ENCODE peak calls at places on chromosome 21, in nine cellular contexts. W is colonic mucosa, M is pancreas, L is body of pancreas, Y is fibroblast of lung, S is AG04449, A is GM20000, K is HL-60, Z is uterus. B is an unnamed sample.

GRCh38 chr21:39911792-39912191 is 44.6 kb downstream of the PCP4 start:
- DNase-seq in Y (no peak), Z (no peak), K (no peak), A (no peak), M (no peak), W (no peak), S (no peak), L (no peak), B (no peak)

GRCh38 chr21:35035581-35035980 is 13.5 kb downstream of the RUNX1 start:
- DNase-seq in W (no peak), Y (no peak), A (no peak), Z (no peak), S (no peak), M (no peak), L (no peak), K (no peak), B (no peak)

GRCh38 chr21:15729346-15729673 is 472 bp upstream of the USP25 start:
- DNase-seq in Z (no peak), A (peak), S (no peak), M (no peak), K (no peak), W (no peak), Y (peak), L (no peak), B (no peak)

GRCh38 chr21:39863111-39863510 is 4.1 kb upstream of the PCP4 start:
- DNase-seq in M (no peak), L (peak), S (no peak), Y (no peak), A (no peak), W (peak), Z (no peak), K (no peak), B (no peak)

GRCh38 chr21:28148400-28149064 is 844.1 kb downstream of the LTN1 start:
- DNase-seq in Z (no peak), A (no peak), W (no peak), M (no peak), L (peak), K (no peak), Y (peak), S (no peak), B (no peak)

GRCh38 chr21:39001341-39001740 is 181.9 kb downstream of the PSMG1 start:
- DNase-seq in A (no peak), S (no peak), L (no peak), M (no peak), Z (no peak), Y (no peak), K (no peak), W (no peak), B (no peak)

GRCh38 chr21:15164678-15165303 is 100.0 kb upstream of the NRIP1 start:
- DNase-seq in L (no peak), S (no peak), M (no peak), W (peak), Z (no peak), K (no peak), Y (peak), A (no peak), B (no peak)

GRCh38 chr21:17798796-17799195 is 20.4 kb downstream of the C21orf91 start:
- DNase-seq in A (no peak), M (no peak), L (no peak), Y (no peak), K (no peak), Z (no peak), W (no peak), S (no peak), B (no peak)

GRCh38 chr21:15121655-15122120 is 56.9 kb upstream of the NRIP1 start:
- DNase-seq in A (no peak), K (no peak), W (no peak), S (no peak), Z (no peak), M (peak), Y (peak), L (peak), B (no peak)

GRCh38 chr21:36487641-36488307 is 7.9 kb upstream of the CLDN14 start:
- DNase-seq in L (peak), Y (no peak), W (peak), A (no peak), Z (no peak), M (peak), S (no peak), K (no peak), B (no peak)

GRCh38 chr21:29005696-29006095 is 13.0 kb upstream of the LTN1 start:
- DNase-seq in Y (no peak), K (no peak), L (no peak), A (no peak), M (no peak), S (no peak), Z (no peak), W (no peak), B (no peak)

DNA sequence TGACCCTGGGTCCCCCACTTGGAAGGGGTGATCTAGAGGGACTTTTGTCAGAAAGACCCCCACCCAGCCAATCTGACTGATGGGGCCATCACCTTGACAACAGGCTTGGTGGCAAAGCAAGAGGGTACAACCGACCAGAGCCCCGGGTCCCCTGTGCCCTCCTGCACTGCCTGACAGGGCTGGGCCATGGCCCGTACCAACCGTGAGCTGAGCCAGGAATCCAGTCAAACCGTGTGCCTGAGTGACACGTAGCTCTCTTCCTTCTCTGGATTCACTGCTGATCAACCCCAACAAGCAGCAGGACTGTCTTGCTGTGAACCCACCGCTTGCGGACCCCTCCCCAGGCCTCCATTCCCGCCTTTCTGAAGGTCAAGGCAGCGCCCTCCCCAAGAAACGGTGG is 27.0 kb downstream of the PDE9A start:
- DNase-seq in W (no peak), L (no peak), Y (no peak), Z (no peak), A (no peak), S (no peak), K (no peak), M (no peak), B (no peak)
- TF ChIP-seq CTCF in W (no peak), L (no peak), Y (no peak), Z (no peak), A (no peak), S (no peak), K (no peak), M (no peak), B (no peak)

DNA sequence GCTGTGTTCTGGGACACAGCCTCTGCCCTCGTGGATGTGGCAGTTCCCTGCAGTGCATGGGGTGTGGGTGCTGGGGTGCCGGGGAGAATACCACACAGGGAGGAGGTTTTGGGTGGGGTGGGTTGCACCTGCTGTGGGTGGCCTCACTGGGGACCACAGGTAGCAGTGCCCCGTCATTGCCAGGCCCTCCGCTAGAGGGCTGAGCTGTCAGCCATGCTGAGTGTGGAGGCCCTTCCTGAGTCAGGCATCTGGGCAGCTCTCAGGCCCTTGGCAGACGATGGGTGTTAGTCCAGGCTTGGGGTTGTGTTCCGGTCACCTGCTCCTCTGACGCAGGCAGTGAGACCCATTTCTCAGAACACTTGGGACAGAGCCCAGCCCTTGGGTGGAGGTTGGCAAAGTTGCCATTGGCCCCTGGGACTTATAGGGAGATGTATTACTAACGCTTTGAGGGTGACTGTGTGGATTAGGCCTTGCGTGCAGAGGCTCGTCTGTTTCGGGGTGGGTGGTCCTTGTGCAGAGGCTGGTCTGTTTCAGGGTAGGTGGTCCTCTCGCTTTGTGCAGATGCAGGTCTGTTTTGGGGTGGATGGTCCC is 23.9 kb downstream of the PCNT start:
- DNase-seq in Y (peak), K (no peak), A (no peak), W (no peak), S (no peak), M (no peak), L (peak), Z (no peak), B (no peak)
- TF ChIP-seq CTCF in Y (peak), K (peak), A (no peak), W (no peak), S (peak), M (no peak), L (peak), Z (no peak), B (no peak)

GRCh38 chr21:44989943-44990780 is 50.3 kb downstream of the SLX9 start:
- DNase-seq in A (no peak), L (no peak), K (no peak), W (no peak), Y (no peak), Z (no peak), M (peak), S (no peak), B (no peak)

GRCh38 chr21:44993321-44994015 is 53.6 kb downstream of the SLX9 start:
- DNase-seq in Z (no peak), S (no peak), Y (no peak), A (no peak), L (no peak), M (peak), K (no peak), W (no peak), B (no peak)

GRCh38 chr21:44990921-44991320 is 51.1 kb downstream of the SLX9 start:
- DNase-seq in Z (no peak), A (no peak), M (peak), W (no peak), L (no peak), S (no peak), K (no peak), Y (no peak), B (no peak)

GRCh38 chr21:44992608-44993031 is 52.8 kb downstream of the SLX9 start:
- DNase-seq in A (no peak), Z (no peak), K (no peak), L (no peak), W (no peak), M (peak), Y (no peak), S (no peak), B (no peak)

GRCh38 chr21:44991538-44992483 is 52.0 kb downstream of the SLX9 start:
- DNase-seq in K (no peak), L (no peak), Y (peak), Z (no peak), W (no peak), A (no peak), M (peak), S (no peak), B (no peak)
- TF ChIP-seq CTCF in K (no peak), L (no peak), Y (peak), Z (no peak), W (no peak), A (no peak), M (no peak), S (no peak), B (no peak)

GRCh38 chr21:44815852-44816628 is 1.8 kb downstream of the SUMO3 start:
- DNase-seq in A (no peak), Y (no peak), L (no peak), K (no peak), Z (no peak), S (no peak), M (no peak), W (no peak), B (no peak)
- TF ChIP-seq CTCF in A (no peak), Y (no peak), L (no peak), K (no peak), Z (no peak), S (no peak), M (no peak), W (no peak), B (no peak)

GRCh38 chr21:26093094-26093493 is 77.5 kb downstream of the APP start:
- DNase-seq in Z (no peak), S (no peak), L (no peak), Y (peak), K (no peak), A (no peak), M (no peak), W (no peak), B (no peak)

GRCh38 chr21:26089730-26090129 is 80.8 kb downstream of the APP start:
- DNase-seq in S (no peak), M (no peak), Z (no peak), A (no peak), K (no peak), L (no peak), Y (no peak), W (no peak), B (no peak)

GRCh38 chr21:26095131-26095530 is 75.4 kb downstream of the APP start:
- DNase-seq in K (no peak), M (no peak), S (no peak), A (no peak), Y (no peak), W (no peak), Z (no peak), L (no peak), B (no peak)

GRCh38 chr21:26087223-26087918 is 83.2 kb downstream of the APP start:
- DNase-seq in S (no peak), Y (no peak), L (no peak), W (no peak), M (no peak), Z (no peak), K (no peak), A (no peak), B (no peak)

DNA sequence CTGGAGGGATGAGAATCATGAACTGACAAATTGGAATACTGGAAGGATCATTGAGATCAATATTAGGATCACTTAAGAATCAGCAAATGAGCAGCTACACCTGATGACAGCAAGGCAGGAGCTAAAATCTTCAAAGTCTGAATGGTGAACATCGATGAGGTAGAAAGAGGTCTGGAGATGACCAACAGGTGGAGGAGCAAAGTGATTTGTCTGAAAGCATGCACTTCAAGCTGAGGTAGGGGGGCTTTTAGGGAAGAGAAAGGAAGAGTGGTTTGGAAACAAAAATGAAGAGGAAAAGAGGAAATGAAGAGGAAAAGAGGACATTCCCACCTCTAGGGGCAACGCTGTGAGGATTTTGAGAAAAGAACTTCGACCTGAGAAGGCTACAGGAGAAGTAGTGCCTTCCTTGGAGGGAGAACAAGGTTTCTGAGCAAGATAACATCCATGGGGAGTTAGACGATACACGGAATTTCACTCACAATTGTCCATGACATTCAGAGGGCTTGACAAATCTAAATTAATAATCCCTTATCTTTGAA is 79.0 kb downstream of the APP start:
- DNase-seq in S (no peak), Y (no peak), M (no peak), L (no peak), K (no peak), Z (no peak), A (no peak), W (no peak), B (no peak)
- TF ChIP-seq CTCF in S (no peak), Y (peak), M (no peak), L (no peak), K (no peak), Z (no peak), A (no peak), W (no peak), B (no peak)

DNA sequence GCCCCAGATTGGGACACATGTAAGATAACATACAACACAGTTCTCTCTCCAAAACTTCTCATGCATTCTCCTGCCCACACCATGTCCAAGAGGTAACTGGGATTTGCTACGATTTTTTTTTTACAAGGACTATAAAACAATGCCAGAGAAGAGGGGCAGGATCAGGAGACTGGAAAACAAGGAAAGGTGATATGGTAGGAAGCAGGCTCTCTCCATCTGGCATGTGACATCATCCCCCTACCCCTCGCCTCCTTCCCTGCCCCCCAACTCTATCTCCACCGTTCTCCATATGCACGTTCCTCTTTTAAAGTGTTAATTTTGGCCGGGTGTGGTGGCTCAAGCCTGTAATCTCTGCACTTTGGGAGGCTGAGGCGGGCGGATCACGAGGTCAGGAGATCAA is 20.7 kb downstream of the OLIG2 start:
- DNase-seq in K (no peak), W (no peak), M (no peak), L (no peak), Z (no peak), A (no peak), Y (no peak), S (no peak), B (no peak)
- TF ChIP-seq CTCF in K (no peak), W (no peak), M (no peak), L (no peak), Z (no peak), A (no peak), Y (no peak), S (no peak), B (no peak)

GRCh38 chr21:37622755-37623543 is 256.4 kb downstream of the DYRK1A start:
- DNase-seq in Z (no peak), M (no peak), L (no peak), A (no peak), Y (no peak), W (no peak), K (no peak), S (no peak), B (no peak)

GRCh38 chr21:37626320-37626719 is 259.7 kb downstream of the DYRK1A start:
- DNase-seq in L (no peak), Y (no peak), Z (no peak), K (no peak), S (no peak), W (no peak), A (no peak), M (no peak), B (no peak)

GRCh38 chr21:37627074-37627473 is 260.5 kb downstream of the DYRK1A start:
- DNase-seq in M (no peak), L (no peak), A (no peak), Z (no peak), Y (no peak), W (no peak), S (no peak), K (no peak), B (no peak)

GRCh38 chr21:37620401-37620800 is 253.8 kb downstream of the DYRK1A start:
- DNase-seq in L (no peak), S (no peak), A (no peak), W (no peak), Z (no peak), K (no peak), M (no peak), Y (peak), B (no peak)

DNA sequence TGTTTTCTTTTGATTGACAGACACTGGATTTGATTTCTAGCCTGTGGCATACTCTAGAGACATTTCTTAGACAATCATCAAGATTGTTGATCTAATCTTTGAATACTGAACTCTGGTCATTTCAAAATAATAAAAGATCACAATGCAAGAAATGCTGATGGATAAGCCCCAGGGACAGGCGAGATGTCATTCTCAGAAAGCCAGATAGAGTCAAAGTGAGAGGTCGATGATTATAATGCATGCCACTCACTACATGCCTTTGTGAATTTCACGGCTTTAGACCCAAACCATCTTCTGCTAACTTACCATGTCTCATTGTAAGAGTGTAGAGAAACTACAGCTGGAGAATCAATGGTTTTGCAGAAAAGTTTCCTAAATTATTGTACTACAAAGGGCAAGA is 257.1 kb downstream of the DYRK1A start:
- DNase-seq in Z (no peak), M (no peak), W (no peak), Y (no peak), L (no peak), K (no peak), S (no peak), A (no peak), B (no peak)
- TF ChIP-seq CTCF in Z (no peak), M (no peak), W (no peak), Y (no peak), L (no peak), K (no peak), S (no peak), A (no peak), B (no peak)

B was measured in AG09319.